ENCODE peak calls at places on chromosomes 4 and X, in five cellular contexts. F, J, E, Y and O are unnamed samples.

GRCh38 chr4:100695039-100695654 is 177.3 kb upstream of the EMCN start:
- DNase-seq in F (no peak), J (no peak), E (no peak), Y (no peak), O (no peak)

GRCh38 chrX:72584165-72584564 is 11.5 kb upstream of the HDAC8 start:
- DNase-seq in F (no peak), J (no peak), E (no peak), Y (no peak), O (no peak)

GRCh38 chr4:53633608-53634007 is 42.3 kb upstream of the LNX1 start:
- DNase-seq in F (peak; percentile 60), J (peak; percentile 34), E (no peak), Y (peak; percentile 51), O (peak; percentile 92)

GRCh38 chrX:37959212-37960021 is 46.9 kb upstream of the SYTL5 start:
- DNase-seq in F (no peak), J (no peak), E (no peak), Y (no peak), O (no peak)

GRCh38 chr4:115873048-115873447 is 759.6 kb upstream of the NDST4 start:
- DNase-seq in F (no peak), J (no peak), E (no peak), Y (no peak), O (no peak)

GRCh38 chrX:145609951-145610511 is 207.6 kb upstream of the SLITRK2 start:
- DNase-seq in F (no peak), J (no peak), E (no peak), Y (no peak), O (no peak)

GRCh38 chr4:54662123-54662522 is 4.4 kb downstream of the KIT start:
- DNase-seq in F (no peak), J (no peak), E (no peak), Y (no peak), O (no peak)

GRCh38 chr4:165580379-165580905 is 201.6 kb downstream of the CPE start:
- DNase-seq in F (peak; percentile 94), J (no peak), E (no peak), Y (no peak), O (peak; percentile 71)

GRCh38 chrX:74349387-74349786 is 45.4 kb downstream of the ZCCHC13 start:
- DNase-seq in F (peak; percentile 47), J (no peak), E (no peak), Y (no peak), O (peak; percentile 50)

GRCh38 chr4:148998719-148999118 is 556.5 kb upstream of the NR3C2 start:
- DNase-seq in F (peak; percentile 22), J (no peak), E (no peak), Y (no peak), O (peak; percentile 5)

GRCh38 chrX:146238173-146238572 is 420.5 kb downstream of the SLITRK2 start:
- DNase-seq in F (no peak), J (no peak), E (no peak), Y (no peak), O (no peak)

GRCh38 chrX:2147928-2148327 is 352.8 kb downstream of the DHRSX start:
- DNase-seq in F (no peak), J (no peak), E (no peak), Y (no peak), O (no peak)

GRCh38 chr4:48669086-48669485 is 111.0 kb downstream of the FRYL start:
- DNase-seq in F (no peak), J (no peak), E (peak; percentile 47), Y (no peak), O (no peak)

GRCh38 chr4:13529130-13529919 is 15.0 kb downstream of the NKX3-2 start:
- DNase-seq in F (no peak), J (no peak), E (no peak), Y (no peak), O (no peak)

GRCh38 chr4:185710487-185710995 is 101.5 kb downstream of the SORBS2 start:
- DNase-seq in F (no peak), J (no peak), E (no peak), Y (no peak), O (no peak)

GRCh38 chrX:123860506-123860840 is 620 bp downstream of the XIAP start:
- DNase-seq in F (no peak), J (no peak), E (peak; percentile 62), Y (peak; percentile 65), O (peak; percentile 63)

GRCh38 chrX:14029039-14029424 is 660 bp downstream of the GEMIN8 start:
- DNase-seq in F (no peak), J (no peak), E (no peak), Y (no peak), O (no peak)

GRCh38 chr4:133156556-133156955 is 7.5 kb downstream of the PCDH10 start:
- DNase-seq in F (no peak), J (no peak), E (no peak), Y (no peak), O (no peak)

GRCh38 chr4:98577956-98578355 is 80.5 kb downstream of the TSPAN5 start:
- DNase-seq in F (no peak), J (no peak), E (no peak), Y (no peak), O (no peak)

GRCh38 chr4:152696764-152697250 is 17.0 kb upstream of the TMEM154 start:
- DNase-seq in F (peak; percentile 79), J (no peak), E (peak; percentile 50), Y (peak; percentile 83), O (no peak)

GRCh38 chrX:21354725-21355124 is 19.5 kb upstream of the CNKSR2 start:
- DNase-seq in F (no peak), J (no peak), E (no peak), Y (no peak), O (no peak)

GRCh38 chr4:16067515-16067914 is 16.3 kb downstream of the PROM1 start:
- DNase-seq in F (peak; percentile 7), J (no peak), E (peak; percentile 50), Y (peak; percentile 73), O (no peak)

GRCh38 chrX:55714111-55714510 is 3.4 kb upstream of the RRAGB start:
- DNase-seq in F (no peak), J (no peak), E (no peak), Y (no peak), O (no peak)

GRCh38 chrX:147803948-147804347 is 107.8 kb upstream of the FMR1 start:
- DNase-seq in F (peak; percentile 0), J (no peak), E (no peak), Y (no peak), O (no peak)

GRCh38 chr4:124713213-124713592 is 671 bp upstream of the ANKRD50 start:
- DNase-seq in F (peak; percentile 85), J (peak; percentile 71), E (peak; percentile 60), Y (peak; percentile 65), O (peak; percentile 74)

GRCh38 chrX:40086569-40087335 is 11.0 kb downstream of the BCOR start:
- DNase-seq in F (no peak), J (no peak), E (no peak), Y (no peak), O (peak; percentile 71)

GRCh38 chrX:74449937-74450330 is 28.6 kb downstream of the SLC16A2 start:
- DNase-seq in F (peak; percentile 4), J (no peak), E (no peak), Y (no peak), O (no peak)

GRCh38 chr4:1900087-1900433 is 28.9 kb downstream of the NSD2 start:
- DNase-seq in F (no peak), J (no peak), E (no peak), Y (no peak), O (no peak)

GRCh38 chr4:69054578-69055200 is 41.6 kb upstream of the UGT2B7 start:
- DNase-seq in F (peak; percentile 95), J (no peak), E (no peak), Y (peak; percentile 72), O (peak; percentile 84)

GRCh38 chrX:23373129-23373804 is 38.6 kb downstream of the PTCHD1 start:
- DNase-seq in F (peak; percentile 61), J (no peak), E (no peak), Y (no peak), O (peak; percentile 27)

GRCh38 chr4:139628184-139629012 is 37.2 kb upstream of the MGST2 start:
- DNase-seq in F (no peak), J (no peak), E (peak; percentile 60), Y (peak; percentile 59), O (no peak)
- H3K4me3 ChIP-seq in F (no peak overlapping the region), J (no peak overlapping the region), E (no peak overlapping the region), Y (no peak overlapping the region), O (no peak overlapping the region)

GRCh38 chr4:102862747-102863146 is 6.0 kb upstream of the CISD2 start:
- DNase-seq in F (no peak), J (no peak), E (no peak), Y (no peak), O (no peak)

GRCh38 chr4:102860928-102861327 is 7.9 kb upstream of the CISD2 start:
- DNase-seq in F (no peak), J (no peak), E (no peak), Y (no peak), O (no peak)

GRCh38 chr4:102867278-102868152 is 1.3 kb upstream of the CISD2 start:
- DNase-seq in F (no peak), J (no peak), E (no peak), Y (no peak), O (no peak)

GRCh38 chr4:102858828-102859464 is 9.8 kb upstream of the CISD2 start:
- DNase-seq in F (no peak), J (no peak), E (no peak), Y (no peak), O (no peak)

DNA sequence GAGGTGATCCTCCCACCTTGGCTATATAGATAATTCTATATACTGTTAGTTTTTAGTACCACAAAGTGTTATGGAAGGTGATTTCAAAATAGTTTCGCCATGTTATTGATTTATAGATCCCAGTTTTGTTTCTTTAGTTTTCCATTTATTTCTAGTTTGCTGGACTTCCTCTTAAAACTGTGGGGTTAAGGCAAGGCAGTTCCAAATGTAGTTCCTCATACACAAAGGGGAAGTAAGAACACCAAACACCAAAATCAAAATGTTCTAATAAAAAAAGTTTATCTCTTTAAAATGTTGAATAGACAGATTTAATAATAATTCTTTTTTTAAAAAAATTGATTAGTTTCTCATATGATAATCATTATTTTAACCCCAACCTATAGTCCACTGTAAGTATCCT is 6.8 kb upstream of the CISD2 start:
- DNase-seq in F (no peak), J (no peak), E (no peak), Y (no peak), O (no peak)
- H3K4me3 ChIP-seq in F (no peak overlapping the region), J (no peak overlapping the region), E (no peak overlapping the region), Y (no peak overlapping the region), O (no peak overlapping the region)

GRCh38 chrX:154758696-154759095 is 4.0 kb upstream of the DKC1 start:
- DNase-seq in F (no peak), J (no peak), E (no peak), Y (no peak), O (no peak)

GRCh38 chrX:154762529-154763296 is at the start of gene DKC1:
- DNase-seq in F (peak; percentile 96), J (peak; percentile 94), E (peak; percentile 96), Y (peak; percentile 98), O (peak; percentile 94)

GRCh38 chrX:154761977-154762528 is 611 bp upstream of the DKC1 start:
- DNase-seq in F (no peak), J (no peak), E (peak; percentile 34), Y (no peak), O (no peak)
- H3K4me3 ChIP-seq in F (peak overlapping the region; percentile 69), J (peak overlapping the region; percentile 46), E (no peak overlapping the region), Y (peak overlapping the region; percentile 81), O (peak overlapping the region; percentile 66)

GRCh38 chrX:110086916-110087484 is 84.1 kb downstream of the TMEM164 start:
- DNase-seq in F (peak; percentile 94), J (no peak), E (no peak), Y (no peak), O (peak; percentile 97)

GRCh38 chrX:110087485-110088356 is 84.8 kb downstream of the TMEM164 start:
- DNase-seq in F (peak; percentile 92), J (no peak), E (no peak), Y (no peak), O (peak; percentile 91)

GRCh38 chrX:110086162-110086915 is 83.4 kb downstream of the TMEM164 start:
- DNase-seq in F (peak; percentile 42), J (no peak), E (no peak), Y (no peak), O (peak; percentile 88)

GRCh38 chrX:110089656-110090404 is 86.9 kb downstream of the TMEM164 start:
- DNase-seq in F (peak; percentile 31), J (no peak), E (no peak), Y (no peak), O (peak; percentile 45)
- H3K4me3 ChIP-seq in F (no peak overlapping the region), J (no peak overlapping the region), E (no peak overlapping the region), Y (no peak overlapping the region), O (no peak overlapping the region)